ENCODE peak calls at places on chromosomes 2 and 18, in seven cellular contexts. One of them, this sample, is unnamed.

GRCh38 chr2:11710210-11710609 is 36.2 kb upstream of the LPIN1 start:
- DNase-seq in left ventricle myocardium inferior: no peak
- DNase-seq in naive B cell: no peak
- DNase-seq in activated naive CD8-positive, alpha-beta T cell treated with anti-CD3 and anti-CD28 coated beads, Interleukin-2, amount 10 ng/mL, durations not matched to agents 7 days and 5 days: no peak
- DNase-seq in NCI-H748 treated with DMSO at 0.1 percent for 48 hours: no peak
- DNase-seq in glutamatergic neuron: no peak
- DNase-seq in AML-193: no peak
- DNase-seq in this sample: no peak

GRCh38 chr18:58682429-58683069 is 11.3 kb downstream of the MALT1 start:
- DNase-seq in activated naive CD8-positive, alpha-beta T cell treated with anti-CD3 and anti-CD28 coated beads, Interleukin-2, amount 10 ng/mL, durations not matched to agents 7 days and 5 days: no peak
- DNase-seq in NCI-H748 treated with DMSO at 0.1 percent for 48 hours: no peak
- DNase-seq in glutamatergic neuron: no peak
- DNase-seq in AML-193: no peak
- DNase-seq in left ventricle myocardium inferior: peak; percentile 57
- DNase-seq in naive B cell: no peak
- DNase-seq in this sample: peak; percentile 25

GRCh38 chr2:177625744-177626655 is 233.4 kb downstream of the AGPS start:
- DNase-seq in left ventricle myocardium inferior: no peak
- DNase-seq in glutamatergic neuron: no peak
- DNase-seq in activated naive CD8-positive, alpha-beta T cell treated with anti-CD3 and anti-CD28 coated beads, Interleukin-2, amount 10 ng/mL, durations not matched to agents 7 days and 5 days: no peak
- DNase-seq in NCI-H748 treated with DMSO at 0.1 percent for 48 hours: peak; percentile 73
- DNase-seq in AML-193: no peak
- DNase-seq in naive B cell: no peak
- DNase-seq in this sample: no peak

GRCh38 chr2:10412380-10412779 is 35.7 kb downstream of the ODC1 start:
- DNase-seq in left ventricle myocardium inferior: no peak
- DNase-seq in NCI-H748 treated with DMSO at 0.1 percent for 48 hours: no peak
- DNase-seq in glutamatergic neuron: peak; percentile 63
- DNase-seq in activated naive CD8-positive, alpha-beta T cell treated with anti-CD3 and anti-CD28 coated beads, Interleukin-2, amount 10 ng/mL, durations not matched to agents 7 days and 5 days: no peak
- DNase-seq in AML-193: no peak
- DNase-seq in naive B cell: no peak
- DNase-seq in this sample: no peak

GRCh38 chr2:72920317-72921087 is 3.2 kb downstream of the EMX1 start:
- DNase-seq in NCI-H748 treated with DMSO at 0.1 percent for 48 hours: no peak
- DNase-seq in activated naive CD8-positive, alpha-beta T cell treated with anti-CD3 and anti-CD28 coated beads, Interleukin-2, amount 10 ng/mL, durations not matched to agents 7 days and 5 days: peak; percentile 58
- DNase-seq in naive B cell: no peak
- DNase-seq in glutamatergic neuron: peak; percentile 76
- DNase-seq in left ventricle myocardium inferior: no peak
- DNase-seq in AML-193: no peak
- DNase-seq in this sample: no peak

GRCh38 chr18:53457068-53457467 is 767.4 kb downstream of the MBD2 start:
- DNase-seq in AML-193: no peak
- DNase-seq in activated naive CD8-positive, alpha-beta T cell treated with anti-CD3 and anti-CD28 coated beads, Interleukin-2, amount 10 ng/mL, durations not matched to agents 7 days and 5 days: no peak
- DNase-seq in naive B cell: no peak
- DNase-seq in NCI-H748 treated with DMSO at 0.1 percent for 48 hours: no peak
- DNase-seq in glutamatergic neuron: no peak
- DNase-seq in left ventricle myocardium inferior: no peak
- DNase-seq in this sample: no peak

GRCh38 chr18:26911840-26912239 is 46.3 kb upstream of the AQP4 start:
- DNase-seq in left ventricle myocardium inferior: no peak
- DNase-seq in AML-193: no peak
- DNase-seq in activated naive CD8-positive, alpha-beta T cell treated with anti-CD3 and anti-CD28 coated beads, Interleukin-2, amount 10 ng/mL, durations not matched to agents 7 days and 5 days: no peak
- DNase-seq in glutamatergic neuron: no peak
- DNase-seq in naive B cell: no peak
- DNase-seq in NCI-H748 treated with DMSO at 0.1 percent for 48 hours: no peak
- DNase-seq in this sample: no peak

GRCh38 chr2:41928593-41928992 is 119.2 kb upstream of the PKDCC start:
- DNase-seq in activated naive CD8-positive, alpha-beta T cell treated with anti-CD3 and anti-CD28 coated beads, Interleukin-2, amount 10 ng/mL, durations not matched to agents 7 days and 5 days: no peak
- DNase-seq in AML-193: no peak
- DNase-seq in naive B cell: no peak
- DNase-seq in glutamatergic neuron: no peak
- DNase-seq in left ventricle myocardium inferior: no peak
- DNase-seq in NCI-H748 treated with DMSO at 0.1 percent for 48 hours: no peak
- DNase-seq in this sample: peak; percentile 39

GRCh38 chr2:191894681-191895147 is 47.8 kb upstream of the CAVIN2 start:
- DNase-seq in AML-193: no peak
- DNase-seq in left ventricle myocardium inferior: no peak
- DNase-seq in naive B cell: no peak
- DNase-seq in NCI-H748 treated with DMSO at 0.1 percent for 48 hours: no peak
- DNase-seq in glutamatergic neuron: no peak
- DNase-seq in activated naive CD8-positive, alpha-beta T cell treated with anti-CD3 and anti-CD28 coated beads, Interleukin-2, amount 10 ng/mL, durations not matched to agents 7 days and 5 days: no peak
- DNase-seq in this sample: no peak

GRCh38 chr18:48265328-48265727 is 143.9 kb downstream of the ZBTB7C start:
- DNase-seq in activated naive CD8-positive, alpha-beta T cell treated with anti-CD3 and anti-CD28 coated beads, Interleukin-2, amount 10 ng/mL, durations not matched to agents 7 days and 5 days: no peak
- DNase-seq in AML-193: no peak
- DNase-seq in left ventricle myocardium inferior: no peak
- DNase-seq in NCI-H748 treated with DMSO at 0.1 percent for 48 hours: no peak
- DNase-seq in glutamatergic neuron: no peak
- DNase-seq in naive B cell: no peak
- DNase-seq in this sample: no peak

GRCh38 chr2:152344561-152345195 is 9.7 kb downstream of the FMNL2 start:
- DNase-seq in left ventricle myocardium inferior: no peak
- DNase-seq in AML-193: no peak
- DNase-seq in NCI-H748 treated with DMSO at 0.1 percent for 48 hours: peak; percentile 79
- DNase-seq in naive B cell: no peak
- DNase-seq in glutamatergic neuron: no peak
- DNase-seq in activated naive CD8-positive, alpha-beta T cell treated with anti-CD3 and anti-CD28 coated beads, Interleukin-2, amount 10 ng/mL, durations not matched to agents 7 days and 5 days: no peak
- DNase-seq in this sample: no peak

GRCh38 chr2:201644001-201644400 is 698 bp upstream of the TMEM237 start:
- DNase-seq in NCI-H748 treated with DMSO at 0.1 percent for 48 hours: no peak
- DNase-seq in naive B cell: no peak
- DNase-seq in AML-193: no peak
- DNase-seq in glutamatergic neuron: no peak
- DNase-seq in activated naive CD8-positive, alpha-beta T cell treated with anti-CD3 and anti-CD28 coated beads, Interleukin-2, amount 10 ng/mL, durations not matched to agents 7 days and 5 days: no peak
- DNase-seq in left ventricle myocardium inferior: no peak
- DNase-seq in this sample: peak; percentile 65

GRCh38 chr2:169683054-169683424 is 11.2 kb downstream of the CFAP210 start:
- DNase-seq in glutamatergic neuron: no peak
- DNase-seq in NCI-H748 treated with DMSO at 0.1 percent for 48 hours: no peak
- DNase-seq in left ventricle myocardium inferior: no peak
- DNase-seq in naive B cell: no peak
- DNase-seq in activated naive CD8-positive, alpha-beta T cell treated with anti-CD3 and anti-CD28 coated beads, Interleukin-2, amount 10 ng/mL, durations not matched to agents 7 days and 5 days: no peak
- DNase-seq in AML-193: no peak
- DNase-seq in this sample: no peak

GRCh38 chr2:105593221-105593967 is 151.3 kb upstream of the NCK2 start:
- DNase-seq in NCI-H748 treated with DMSO at 0.1 percent for 48 hours: no peak
- DNase-seq in AML-193: no peak
- DNase-seq in naive B cell: no peak
- DNase-seq in left ventricle myocardium inferior: no peak
- DNase-seq in activated naive CD8-positive, alpha-beta T cell treated with anti-CD3 and anti-CD28 coated beads, Interleukin-2, amount 10 ng/mL, durations not matched to agents 7 days and 5 days: no peak
- DNase-seq in glutamatergic neuron: no peak
- DNase-seq in this sample: no peak

GRCh38 chr2:241808701-241809382 is at the start of gene NEU4:
- DNase-seq in glutamatergic neuron: no peak
- DNase-seq in AML-193: no peak
- DNase-seq in NCI-H748 treated with DMSO at 0.1 percent for 48 hours: no peak
- DNase-seq in activated naive CD8-positive, alpha-beta T cell treated with anti-CD3 and anti-CD28 coated beads, Interleukin-2, amount 10 ng/mL, durations not matched to agents 7 days and 5 days: peak; percentile 28
- DNase-seq in naive B cell: no peak
- DNase-seq in left ventricle myocardium inferior: peak; percentile 11
- DNase-seq in this sample: no peak

GRCh38 chr2:29281585-29281984 is 166.4 kb downstream of the CLIP4 start:
- DNase-seq in left ventricle myocardium inferior: no peak
- DNase-seq in glutamatergic neuron: no peak
- DNase-seq in NCI-H748 treated with DMSO at 0.1 percent for 48 hours: peak; percentile 13
- DNase-seq in activated naive CD8-positive, alpha-beta T cell treated with anti-CD3 and anti-CD28 coated beads, Interleukin-2, amount 10 ng/mL, durations not matched to agents 7 days and 5 days: no peak
- DNase-seq in naive B cell: no peak
- DNase-seq in AML-193: no peak
- DNase-seq in this sample: peak; percentile 18

GRCh38 chr2:158487419-158487818 is 30.7 kb downstream of the PKP4 start:
- DNase-seq in naive B cell: no peak
- DNase-seq in AML-193: no peak
- DNase-seq in glutamatergic neuron: no peak
- DNase-seq in activated naive CD8-positive, alpha-beta T cell treated with anti-CD3 and anti-CD28 coated beads, Interleukin-2, amount 10 ng/mL, durations not matched to agents 7 days and 5 days: no peak
- DNase-seq in left ventricle myocardium inferior: no peak
- DNase-seq in NCI-H748 treated with DMSO at 0.1 percent for 48 hours: no peak
- DNase-seq in this sample: no peak

GRCh38 chr2:204973546-204974071 is 428.3 kb downstream of the PARD3B start:
- DNase-seq in naive B cell: no peak
- DNase-seq in glutamatergic neuron: no peak
- DNase-seq in NCI-H748 treated with DMSO at 0.1 percent for 48 hours: no peak
- DNase-seq in activated naive CD8-positive, alpha-beta T cell treated with anti-CD3 and anti-CD28 coated beads, Interleukin-2, amount 10 ng/mL, durations not matched to agents 7 days and 5 days: no peak
- DNase-seq in AML-193: no peak
- DNase-seq in left ventricle myocardium inferior: no peak
- DNase-seq in this sample: no peak

GRCh38 chr2:212995920-212996319 is 155.5 kb downstream of the IKZF2 start:
- DNase-seq in activated naive CD8-positive, alpha-beta T cell treated with anti-CD3 and anti-CD28 coated beads, Interleukin-2, amount 10 ng/mL, durations not matched to agents 7 days and 5 days: no peak
- DNase-seq in NCI-H748 treated with DMSO at 0.1 percent for 48 hours: no peak
- DNase-seq in AML-193: no peak
- DNase-seq in glutamatergic neuron: no peak
- DNase-seq in left ventricle myocardium inferior: no peak
- DNase-seq in naive B cell: no peak
- DNase-seq in this sample: no peak

GRCh38 chr18:79405019-79405780 is 9.5 kb downstream of the NFATC1 start:
- DNase-seq in naive B cell: no peak
- DNase-seq in AML-193: no peak
- DNase-seq in left ventricle myocardium inferior: peak; percentile 7
- DNase-seq in NCI-H748 treated with DMSO at 0.1 percent for 48 hours: peak; percentile 40
- DNase-seq in glutamatergic neuron: peak; percentile 4
- DNase-seq in activated naive CD8-positive, alpha-beta T cell treated with anti-CD3 and anti-CD28 coated beads, Interleukin-2, amount 10 ng/mL, durations not matched to agents 7 days and 5 days: no peak
- DNase-seq in this sample: no peak

GRCh38 chr18:32317651-32318050 is 127.8 kb downstream of the MEP1B start:
- DNase-seq in left ventricle myocardium inferior: no peak
- DNase-seq in naive B cell: no peak
- DNase-seq in activated naive CD8-positive, alpha-beta T cell treated with anti-CD3 and anti-CD28 coated beads, Interleukin-2, amount 10 ng/mL, durations not matched to agents 7 days and 5 days: no peak
- DNase-seq in AML-193: no peak
- DNase-seq in glutamatergic neuron: no peak
- DNase-seq in NCI-H748 treated with DMSO at 0.1 percent for 48 hours: no peak
- DNase-seq in this sample: no peak

GRCh38 chr2:18404141-18404540 is 156.3 kb downstream of the RDH14 start:
- DNase-seq in activated naive CD8-positive, alpha-beta T cell treated with anti-CD3 and anti-CD28 coated beads, Interleukin-2, amount 10 ng/mL, durations not matched to agents 7 days and 5 days: no peak
- DNase-seq in naive B cell: no peak
- DNase-seq in NCI-H748 treated with DMSO at 0.1 percent for 48 hours: no peak
- DNase-seq in glutamatergic neuron: no peak
- DNase-seq in left ventricle myocardium inferior: no peak
- DNase-seq in AML-193: no peak
- DNase-seq in this sample: no peak

GRCh38 chr18:26215247-26215970 is 10.8 kb upstream of the TAF4B start:
- DNase-seq in AML-193: no peak
- DNase-seq in glutamatergic neuron: no peak
- DNase-seq in activated naive CD8-positive, alpha-beta T cell treated with anti-CD3 and anti-CD28 coated beads, Interleukin-2, amount 10 ng/mL, durations not matched to agents 7 days and 5 days: no peak
- DNase-seq in naive B cell: peak; percentile 62
- DNase-seq in left ventricle myocardium inferior: no peak
- DNase-seq in NCI-H748 treated with DMSO at 0.1 percent for 48 hours: no peak
- DNase-seq in this sample: no peak

GRCh38 chr2:206158563-206159345 is 490 bp downstream of the NDUFS1 start:
- DNase-seq in left ventricle myocardium inferior: no peak
- DNase-seq in NCI-H748 treated with DMSO at 0.1 percent for 48 hours: peak; percentile 11
- DNase-seq in activated naive CD8-positive, alpha-beta T cell treated with anti-CD3 and anti-CD28 coated beads, Interleukin-2, amount 10 ng/mL, durations not matched to agents 7 days and 5 days: no peak
- DNase-seq in glutamatergic neuron: no peak
- DNase-seq in naive B cell: no peak
- DNase-seq in AML-193: no peak
- DNase-seq in this sample: no peak

GRCh38 chr2:28408764-28409599 is 16.3 kb downstream of the FOSL2 start:
- DNase-seq in glutamatergic neuron: no peak
- DNase-seq in left ventricle myocardium inferior: no peak
- DNase-seq in NCI-H748 treated with DMSO at 0.1 percent for 48 hours: no peak
- DNase-seq in AML-193: no peak
- DNase-seq in activated naive CD8-positive, alpha-beta T cell treated with anti-CD3 and anti-CD28 coated beads, Interleukin-2, amount 10 ng/mL, durations not matched to agents 7 days and 5 days: peak; percentile 75
- DNase-seq in naive B cell: no peak
- DNase-seq in this sample: no peak

GRCh38 chr2:145813481-145813880 is 1293.6 kb upstream of the ZEB2 start:
- DNase-seq in naive B cell: no peak
- DNase-seq in activated naive CD8-positive, alpha-beta T cell treated with anti-CD3 and anti-CD28 coated beads, Interleukin-2, amount 10 ng/mL, durations not matched to agents 7 days and 5 days: no peak
- DNase-seq in left ventricle myocardium inferior: no peak
- DNase-seq in AML-193: no peak
- DNase-seq in NCI-H748 treated with DMSO at 0.1 percent for 48 hours: no peak
- DNase-seq in glutamatergic neuron: no peak
- DNase-seq in this sample: no peak

GRCh38 chr2:144480257-144480656 is 39.7 kb downstream of the ZEB2 start:
- DNase-seq in glutamatergic neuron: no peak
- DNase-seq in left ventricle myocardium inferior: no peak
- DNase-seq in NCI-H748 treated with DMSO at 0.1 percent for 48 hours: no peak
- DNase-seq in activated naive CD8-positive, alpha-beta T cell treated with anti-CD3 and anti-CD28 coated beads, Interleukin-2, amount 10 ng/mL, durations not matched to agents 7 days and 5 days: no peak
- DNase-seq in AML-193: no peak
- DNase-seq in naive B cell: no peak
- DNase-seq in this sample: no peak

GRCh38 chr2:223811757-223812156 is 25.6 kb downstream of the AP1S3 start:
- DNase-seq in AML-193: no peak
- DNase-seq in naive B cell: no peak
- DNase-seq in glutamatergic neuron: no peak
- DNase-seq in activated naive CD8-positive, alpha-beta T cell treated with anti-CD3 and anti-CD28 coated beads, Interleukin-2, amount 10 ng/mL, durations not matched to agents 7 days and 5 days: no peak
- DNase-seq in left ventricle myocardium inferior: no peak
- DNase-seq in NCI-H748 treated with DMSO at 0.1 percent for 48 hours: no peak
- DNase-seq in this sample: no peak

GRCh38 chr18:5601188-5601624 is 57.4 kb upstream of the EPB41L3 start:
- DNase-seq in activated naive CD8-positive, alpha-beta T cell treated with anti-CD3 and anti-CD28 coated beads, Interleukin-2, amount 10 ng/mL, durations not matched to agents 7 days and 5 days: no peak
- DNase-seq in NCI-H748 treated with DMSO at 0.1 percent for 48 hours: no peak
- DNase-seq in AML-193: no peak
- DNase-seq in left ventricle myocardium inferior: no peak
- DNase-seq in glutamatergic neuron: no peak
- DNase-seq in naive B cell: no peak
- DNase-seq in this sample: no peak

GRCh38 chr18:58997811-58998337 is 133.2 kb downstream of the ZNF532 start:
- DNase-seq in left ventricle myocardium inferior: peak; percentile 25
- DNase-seq in activated naive CD8-positive, alpha-beta T cell treated with anti-CD3 and anti-CD28 coated beads, Interleukin-2, amount 10 ng/mL, durations not matched to agents 7 days and 5 days: no peak
- DNase-seq in naive B cell: no peak
- DNase-seq in NCI-H748 treated with DMSO at 0.1 percent for 48 hours: no peak
- DNase-seq in AML-193: no peak
- DNase-seq in glutamatergic neuron: no peak
- DNase-seq in this sample: peak; percentile 46

GRCh38 chr2:108570416-108570815 is 36.1 kb downstream of the LIMS1 start:
- DNase-seq in NCI-H748 treated with DMSO at 0.1 percent for 48 hours: no peak
- DNase-seq in glutamatergic neuron: no peak
- DNase-seq in left ventricle myocardium inferior: no peak
- DNase-seq in AML-193: no peak
- DNase-seq in activated naive CD8-positive, alpha-beta T cell treated with anti-CD3 and anti-CD28 coated beads, Interleukin-2, amount 10 ng/mL, durations not matched to agents 7 days and 5 days: no peak
- DNase-seq in naive B cell: no peak
- DNase-seq in this sample: no peak

GRCh38 chr18:23585007-23585871 is 1.1 kb downstream of the NPC1 start:
- DNase-seq in activated naive CD8-positive, alpha-beta T cell treated with anti-CD3 and anti-CD28 coated beads, Interleukin-2, amount 10 ng/mL, durations not matched to agents 7 days and 5 days: no peak
- DNase-seq in AML-193: peak; percentile 9
- DNase-seq in left ventricle myocardium inferior: no peak
- DNase-seq in glutamatergic neuron: no peak
- DNase-seq in NCI-H748 treated with DMSO at 0.1 percent for 48 hours: peak; percentile 14
- DNase-seq in naive B cell: peak; percentile 49
- DNase-seq in this sample: peak; percentile 25

GRCh38 chr2:77578354-77578753 is 56.2 kb upstream of the LRRTM4 start:
- DNase-seq in NCI-H748 treated with DMSO at 0.1 percent for 48 hours: no peak
- DNase-seq in AML-193: no peak
- DNase-seq in naive B cell: no peak
- DNase-seq in left ventricle myocardium inferior: no peak
- DNase-seq in activated naive CD8-positive, alpha-beta T cell treated with anti-CD3 and anti-CD28 coated beads, Interleukin-2, amount 10 ng/mL, durations not matched to agents 7 days and 5 days: no peak
- DNase-seq in glutamatergic neuron: no peak
- DNase-seq in this sample: no peak

GRCh38 chr2:30662268-30663131 is 144.7 kb downstream of the CAPN13 start:
- DNase-seq in naive B cell: no peak
- DNase-seq in NCI-H748 treated with DMSO at 0.1 percent for 48 hours: no peak
- DNase-seq in AML-193: no peak
- DNase-seq in left ventricle myocardium inferior: no peak
- DNase-seq in activated naive CD8-positive, alpha-beta T cell treated with anti-CD3 and anti-CD28 coated beads, Interleukin-2, amount 10 ng/mL, durations not matched to agents 7 days and 5 days: no peak
- DNase-seq in glutamatergic neuron: no peak
- DNase-seq in this sample: peak; percentile 25

GRCh38 chr2:149703281-149703680 is 115.7 kb upstream of the MMADHC start:
- DNase-seq in NCI-H748 treated with DMSO at 0.1 percent for 48 hours: no peak
- DNase-seq in AML-193: no peak
- DNase-seq in naive B cell: no peak
- DNase-seq in activated naive CD8-positive, alpha-beta T cell treated with anti-CD3 and anti-CD28 coated beads, Interleukin-2, amount 10 ng/mL, durations not matched to agents 7 days and 5 days: no peak
- DNase-seq in glutamatergic neuron: no peak
- DNase-seq in left ventricle myocardium inferior: no peak
- DNase-seq in this sample: no peak

GRCh38 chr2:143161982-143162837 is 33.0 kb downstream of the ARHGAP15 start:
- DNase-seq in AML-193: no peak
- DNase-seq in glutamatergic neuron: peak; percentile 37
- DNase-seq in activated naive CD8-positive, alpha-beta T cell treated with anti-CD3 and anti-CD28 coated beads, Interleukin-2, amount 10 ng/mL, durations not matched to agents 7 days and 5 days: no peak
- DNase-seq in NCI-H748 treated with DMSO at 0.1 percent for 48 hours: peak; percentile 65
- DNase-seq in left ventricle myocardium inferior: no peak
- DNase-seq in naive B cell: peak; percentile 47
- DNase-seq in this sample: peak; percentile 18

GRCh38 chr2:226915846-226916360 is 80.0 kb downstream of the RHBDD1 start:
- DNase-seq in left ventricle myocardium inferior: no peak
- DNase-seq in NCI-H748 treated with DMSO at 0.1 percent for 48 hours: no peak
- DNase-seq in AML-193: no peak
- DNase-seq in activated naive CD8-positive, alpha-beta T cell treated with anti-CD3 and anti-CD28 coated beads, Interleukin-2, amount 10 ng/mL, durations not matched to agents 7 days and 5 days: no peak
- DNase-seq in naive B cell: no peak
- DNase-seq in glutamatergic neuron: no peak
- DNase-seq in this sample: no peak

GRCh38 chr2:168336786-168337388 is 89.5 kb upstream of the STK39 start:
- DNase-seq in activated naive CD8-positive, alpha-beta T cell treated with anti-CD3 and anti-CD28 coated beads, Interleukin-2, amount 10 ng/mL, durations not matched to agents 7 days and 5 days: no peak
- DNase-seq in glutamatergic neuron: no peak
- DNase-seq in left ventricle myocardium inferior: no peak
- DNase-seq in NCI-H748 treated with DMSO at 0.1 percent for 48 hours: peak; percentile 66
- DNase-seq in naive B cell: peak; percentile 10
- DNase-seq in AML-193: no peak
- DNase-seq in this sample: no peak

This sample was measured in uterus.